ENCODE peak calls at places on chromosome 1, in nine cellular contexts. One of them, this sample, is unnamed.
A peak's percentile ranks its signal among the peaks of the same experiment; 100 is the strongest.

GRCh38 chr1:221694109-221694508 is 47.8 kb downstream of the DUSP10 start:
- DNase-seq in MV-4-11: no peak
- DNase-seq in BJ: no peak
- DNase-seq in activated T-cell treated with anti-CD3 and anti-CD28 coated beads for 1 hour: no peak
- DNase-seq in C1 segment of cervical spinal cord: no peak
- DNase-seq in astrocyte of the spinal cord: no peak
- DNase-seq in WERI-Rb-1: no peak
- DNase-seq in brain microvascular endothelial cell: no peak
- DNase-seq in T-helper 1 cell: no peak
- DNase-seq in this sample: no peak

GRCh38 chr1:42420911-42421585 is 34.8 kb downstream of the ZMYND12 start:
- DNase-seq in MV-4-11: no peak
- DNase-seq in BJ: peak; percentile 19
- DNase-seq in activated T-cell treated with anti-CD3 and anti-CD28 coated beads for 1 hour: no peak
- DNase-seq in C1 segment of cervical spinal cord: no peak
- DNase-seq in astrocyte of the spinal cord: peak; percentile 90
- DNase-seq in WERI-Rb-1: peak; percentile 93
- DNase-seq in brain microvascular endothelial cell: peak; percentile 28
- DNase-seq in T-helper 1 cell: no peak
- DNase-seq in this sample: peak; percentile 78

GRCh38 chr1:79568411-79568810 is 561.9 kb upstream of the ADGRL4 start:
- DNase-seq in MV-4-11: no peak
- DNase-seq in BJ: no peak
- DNase-seq in activated T-cell treated with anti-CD3 and anti-CD28 coated beads for 1 hour: no peak
- DNase-seq in C1 segment of cervical spinal cord: no peak
- DNase-seq in astrocyte of the spinal cord: peak; percentile 9
- DNase-seq in WERI-Rb-1: no peak
- DNase-seq in brain microvascular endothelial cell: no peak
- DNase-seq in T-helper 1 cell: no peak
- DNase-seq in this sample: peak; percentile 56

GRCh38 chr1:192539450-192540132 is 36.0 kb upstream of the RGS1 start:
- DNase-seq in MV-4-11: no peak
- DNase-seq in BJ: peak; percentile 87
- DNase-seq in activated T-cell treated with anti-CD3 and anti-CD28 coated beads for 1 hour: no peak
- DNase-seq in C1 segment of cervical spinal cord: no peak
- DNase-seq in astrocyte of the spinal cord: peak; percentile 99
- DNase-seq in WERI-Rb-1: no peak
- DNase-seq in brain microvascular endothelial cell: peak; percentile 93
- DNase-seq in T-helper 1 cell: no peak
- DNase-seq in this sample: peak; percentile 97

GRCh38 chr1:186155594-186155993 is 219.5 kb downstream of the TPR start:
- DNase-seq in MV-4-11: peak; percentile 64
- DNase-seq in BJ: peak; percentile 21
- DNase-seq in activated T-cell treated with anti-CD3 and anti-CD28 coated beads for 1 hour: no peak
- DNase-seq in C1 segment of cervical spinal cord: no peak
- DNase-seq in astrocyte of the spinal cord: peak; percentile 82
- DNase-seq in WERI-Rb-1: no peak
- DNase-seq in brain microvascular endothelial cell: peak; percentile 77
- DNase-seq in T-helper 1 cell: no peak
- DNase-seq in this sample: peak; percentile 85

GRCh38 chr1:45282346-45282745 is 44.3 kb upstream of the HPDL start:
- DNase-seq in MV-4-11: no peak
- DNase-seq in BJ: no peak
- DNase-seq in activated T-cell treated with anti-CD3 and anti-CD28 coated beads for 1 hour: no peak
- DNase-seq in C1 segment of cervical spinal cord: no peak
- DNase-seq in astrocyte of the spinal cord: no peak
- DNase-seq in WERI-Rb-1: no peak
- DNase-seq in brain microvascular endothelial cell: no peak
- DNase-seq in T-helper 1 cell: no peak
- DNase-seq in this sample: peak; percentile 68

GRCh38 chr1:157418231-157418630 is 134.1 kb downstream of the FCRL5 start:
- DNase-seq in MV-4-11: no peak
- DNase-seq in BJ: no peak
- DNase-seq in activated T-cell treated with anti-CD3 and anti-CD28 coated beads for 1 hour: no peak
- DNase-seq in C1 segment of cervical spinal cord: no peak
- DNase-seq in astrocyte of the spinal cord: no peak
- DNase-seq in WERI-Rb-1: no peak
- DNase-seq in brain microvascular endothelial cell: no peak
- DNase-seq in T-helper 1 cell: no peak
- DNase-seq in this sample: no peak

GRCh38 chr1:145689922-145690321 is 17.2 kb downstream of the PDZK1 start:
- DNase-seq in MV-4-11: no peak
- DNase-seq in BJ: no peak
- DNase-seq in activated T-cell treated with anti-CD3 and anti-CD28 coated beads for 1 hour: no peak
- DNase-seq in C1 segment of cervical spinal cord: no peak
- DNase-seq in astrocyte of the spinal cord: no peak
- DNase-seq in WERI-Rb-1: no peak
- DNase-seq in brain microvascular endothelial cell: no peak
- DNase-seq in T-helper 1 cell: no peak
- DNase-seq in this sample: no peak

GRCh38 chr1:94634977-94635416 is 93.4 kb upstream of the F3 start:
- DNase-seq in MV-4-11: peak; percentile 18
- DNase-seq in BJ: no peak
- DNase-seq in activated T-cell treated with anti-CD3 and anti-CD28 coated beads for 1 hour: no peak
- DNase-seq in C1 segment of cervical spinal cord: no peak
- DNase-seq in astrocyte of the spinal cord: no peak
- DNase-seq in WERI-Rb-1: peak; percentile 64
- DNase-seq in brain microvascular endothelial cell: no peak
- DNase-seq in T-helper 1 cell: no peak
- DNase-seq in this sample: peak; percentile 51

GRCh38 chr1:3054474-3054873 is 14.5 kb upstream of the PRDM16 start:
- DNase-seq in MV-4-11: no peak
- DNase-seq in BJ: no peak
- DNase-seq in activated T-cell treated with anti-CD3 and anti-CD28 coated beads for 1 hour: no peak
- DNase-seq in C1 segment of cervical spinal cord: no peak
- DNase-seq in astrocyte of the spinal cord: no peak
- DNase-seq in WERI-Rb-1: peak; percentile 4
- DNase-seq in brain microvascular endothelial cell: no peak
- DNase-seq in T-helper 1 cell: no peak
- DNase-seq in this sample: no peak

GRCh38 chr1:84847253-84848247 is 45.5 kb downstream of the LPAR3 start:
- DNase-seq in MV-4-11: peak; percentile 90
- DNase-seq in BJ: peak; percentile 81
- DNase-seq in activated T-cell treated with anti-CD3 and anti-CD28 coated beads for 1 hour: no peak
- DNase-seq in C1 segment of cervical spinal cord: peak; percentile 13
- DNase-seq in astrocyte of the spinal cord: peak; percentile 96
- DNase-seq in WERI-Rb-1: no peak
- DNase-seq in brain microvascular endothelial cell: peak; percentile 98
- DNase-seq in T-helper 1 cell: no peak
- DNase-seq in this sample: peak; percentile 98